ENCODE peak calls at places on chromosome 3, in seven cellular contexts. One of them, this sample, is unnamed.

GRCh38 chr3:193850084-193850619 is 257.1 kb downstream of the OPA1 start:
- DNase-seq in ovary: no peak
- DNase-seq in neural crest cell: no peak
- DNase-seq in fibroblast of the aortic adventitia: no peak
- DNase-seq in H9: no peak
- DNase-seq in foreskin fibroblast: no peak
- DNase-seq in K562: no peak
- DNase-seq in this sample: no peak

GRCh38 chr3:61807865-61808276 is 246.5 kb downstream of the PTPRG start:
- DNase-seq in ovary: no peak
- DNase-seq in neural crest cell: no peak
- DNase-seq in fibroblast of the aortic adventitia: peak; percentile 76
- DNase-seq in H9: no peak
- DNase-seq in foreskin fibroblast: peak; percentile 61
- DNase-seq in K562: no peak
- DNase-seq in this sample: no peak

GRCh38 chr3:126100688-126101301 is 16.9 kb upstream of the SLC41A3 start:
- DNase-seq in ovary: no peak
- DNase-seq in neural crest cell: no peak
- DNase-seq in fibroblast of the aortic adventitia: peak; percentile 41
- DNase-seq in H9: no peak
- DNase-seq in foreskin fibroblast: no peak
- DNase-seq in K562: no peak
- DNase-seq in this sample: no peak

GRCh38 chr3:45572755-45573154 is 21.8 kb upstream of the LIMD1 start:
- DNase-seq in ovary: no peak
- DNase-seq in neural crest cell: no peak
- DNase-seq in fibroblast of the aortic adventitia: no peak
- DNase-seq in H9: peak; percentile 52
- DNase-seq in foreskin fibroblast: no peak
- DNase-seq in K562: no peak
- DNase-seq in this sample: no peak

GRCh38 chr3:33887478-33887877 is 89.0 kb downstream of the PDCD6IP start:
- DNase-seq in ovary: no peak
- DNase-seq in neural crest cell: no peak
- DNase-seq in fibroblast of the aortic adventitia: no peak
- DNase-seq in H9: no peak
- DNase-seq in foreskin fibroblast: no peak
- DNase-seq in K562: no peak
- DNase-seq in this sample: no peak

GRCh38 chr3:159260049-159260662 is 458.3 kb downstream of the MFSD1 start:
- DNase-seq in ovary: no peak
- DNase-seq in neural crest cell: peak; percentile 48
- DNase-seq in fibroblast of the aortic adventitia: peak; percentile 88
- DNase-seq in H9: peak; percentile 31
- DNase-seq in foreskin fibroblast: peak; percentile 88
- DNase-seq in K562: peak; percentile 27
- DNase-seq in this sample: no peak

GRCh38 chr3:180531303-180532278 is 70.4 kb upstream of the TTC14 start:
- DNase-seq in ovary: no peak
- DNase-seq in neural crest cell: no peak
- DNase-seq in fibroblast of the aortic adventitia: no peak
- DNase-seq in H9: no peak
- DNase-seq in foreskin fibroblast: no peak
- DNase-seq in K562: no peak
- DNase-seq in this sample: no peak

GRCh38 chr3:106337116-106337515 is 468.3 kb upstream of the CBLB start:
- DNase-seq in ovary: no peak
- DNase-seq in neural crest cell: no peak
- DNase-seq in fibroblast of the aortic adventitia: no peak
- DNase-seq in H9: no peak
- DNase-seq in foreskin fibroblast: peak; percentile 27
- DNase-seq in K562: no peak
- DNase-seq in this sample: no peak

GRCh38 chr3:14890470-14890869 is 56.9 kb upstream of the NR2C2 start:
- DNase-seq in ovary: no peak
- DNase-seq in neural crest cell: no peak
- DNase-seq in fibroblast of the aortic adventitia: no peak
- DNase-seq in H9: no peak
- DNase-seq in foreskin fibroblast: no peak
- DNase-seq in K562: no peak
- DNase-seq in this sample: no peak

GRCh38 chr3:134600685-134601502 is 49.9 kb downstream of the KY start:
- DNase-seq in ovary: peak; percentile 52
- DNase-seq in neural crest cell: peak; percentile 85
- DNase-seq in fibroblast of the aortic adventitia: peak; percentile 73
- DNase-seq in H9: peak; percentile 73
- DNase-seq in foreskin fibroblast: peak; percentile 90
- DNase-seq in K562: peak; percentile 74
- DNase-seq in this sample: peak; percentile 86

GRCh38 chr3:178810173-178810572 is 261.4 kb downstream of the ZMAT3 start:
- DNase-seq in ovary: no peak
- DNase-seq in neural crest cell: no peak
- DNase-seq in fibroblast of the aortic adventitia: no peak
- DNase-seq in H9: no peak
- DNase-seq in foreskin fibroblast: no peak
- DNase-seq in K562: no peak
- DNase-seq in this sample: no peak

GRCh38 chr3:46701211-46701939 is at the start of gene TMIE:
- DNase-seq in ovary: no peak
- DNase-seq in neural crest cell: no peak
- DNase-seq in fibroblast of the aortic adventitia: no peak
- DNase-seq in H9: no peak
- DNase-seq in foreskin fibroblast: peak; percentile 20
- DNase-seq in K562: peak; percentile 72
- DNase-seq in this sample: no peak

GRCh38 chr3:75272708-75273107 is 391.4 kb upstream of the FRG2C start:
- DNase-seq in ovary: no peak
- DNase-seq in neural crest cell: no peak
- DNase-seq in fibroblast of the aortic adventitia: peak; percentile 59
- DNase-seq in H9: no peak
- DNase-seq in foreskin fibroblast: peak; percentile 75
- DNase-seq in K562: no peak
- DNase-seq in this sample: no peak

GRCh38 chr3:50445919-50446318 is 57.5 kb downstream of the CACNA2D2 start:
- DNase-seq in ovary: no peak
- DNase-seq in neural crest cell: no peak
- DNase-seq in fibroblast of the aortic adventitia: no peak
- DNase-seq in H9: no peak
- DNase-seq in foreskin fibroblast: no peak
- DNase-seq in K562: no peak
- DNase-seq in this sample: no peak

GRCh38 chr3:172260381-172260780 is 187.9 kb downstream of the GHSR start:
- DNase-seq in ovary: no peak
- DNase-seq in neural crest cell: no peak
- DNase-seq in fibroblast of the aortic adventitia: peak; percentile 35
- DNase-seq in H9: no peak
- DNase-seq in foreskin fibroblast: peak; percentile 61
- DNase-seq in K562: no peak
- DNase-seq in this sample: no peak

GRCh38 chr3:127542441-127542952 is 48.0 kb downstream of the TPRA1 start:
- DNase-seq in ovary: no peak
- DNase-seq in neural crest cell: no peak
- DNase-seq in fibroblast of the aortic adventitia: no peak
- DNase-seq in H9: no peak
- DNase-seq in foreskin fibroblast: no peak
- DNase-seq in K562: no peak
- DNase-seq in this sample: no peak

GRCh38 chr3:112628038-112628437 is 12.9 kb downstream of the CCDC80 start:
- DNase-seq in ovary: no peak
- DNase-seq in neural crest cell: no peak
- DNase-seq in fibroblast of the aortic adventitia: no peak
- DNase-seq in H9: no peak
- DNase-seq in foreskin fibroblast: no peak
- DNase-seq in K562: no peak
- DNase-seq in this sample: no peak

GRCh38 chr3:151933224-151933858 is 59.9 kb downstream of the SUCNR1 start:
- DNase-seq in ovary: no peak
- DNase-seq in neural crest cell: no peak
- DNase-seq in fibroblast of the aortic adventitia: peak; percentile 24
- DNase-seq in H9: no peak
- DNase-seq in foreskin fibroblast: peak; percentile 55
- DNase-seq in K562: no peak
- DNase-seq in this sample: no peak

GRCh38 chr3:14716593-14716992 is 41.7 kb downstream of the C3orf20 start:
- DNase-seq in ovary: no peak
- DNase-seq in neural crest cell: no peak
- DNase-seq in fibroblast of the aortic adventitia: peak; percentile 35
- DNase-seq in H9: no peak
- DNase-seq in foreskin fibroblast: no peak
- DNase-seq in K562: no peak
- DNase-seq in this sample: no peak

GRCh38 chr3:116618138-116618537 is 91.4 kb upstream of the TUSC7 start:
- DNase-seq in ovary: no peak
- DNase-seq in neural crest cell: no peak
- DNase-seq in fibroblast of the aortic adventitia: no peak
- DNase-seq in H9: no peak
- DNase-seq in foreskin fibroblast: no peak
- DNase-seq in K562: no peak
- DNase-seq in this sample: no peak

GRCh38 chr3:30596161-30596560 is 10.2 kb upstream of the TGFBR2 start:
- DNase-seq in ovary: no peak
- DNase-seq in neural crest cell: no peak
- DNase-seq in fibroblast of the aortic adventitia: no peak
- DNase-seq in H9: no peak
- DNase-seq in foreskin fibroblast: no peak
- DNase-seq in K562: no peak
- DNase-seq in this sample: no peak

GRCh38 chr3:65914032-65914739 is 124.5 kb downstream of the MAGI1 start:
- DNase-seq in ovary: no peak
- DNase-seq in neural crest cell: no peak
- DNase-seq in fibroblast of the aortic adventitia: no peak
- DNase-seq in H9: no peak
- DNase-seq in foreskin fibroblast: peak; percentile 37
- DNase-seq in K562: no peak
- DNase-seq in this sample: no peak

GRCh38 chr3:171028779-171029232 is 2.3 kb upstream of the SLC2A2 start:
- DNase-seq in ovary: no peak
- DNase-seq in neural crest cell: no peak
- DNase-seq in fibroblast of the aortic adventitia: peak; percentile 97
- DNase-seq in H9: no peak
- DNase-seq in foreskin fibroblast: peak; percentile 93
- DNase-seq in K562: no peak
- DNase-seq in this sample: no peak

GRCh38 chr3:88713233-88713691 is 394.2 kb upstream of the EPHA3 start:
- DNase-seq in ovary: no peak
- DNase-seq in neural crest cell: no peak
- DNase-seq in fibroblast of the aortic adventitia: no peak
- DNase-seq in H9: no peak
- DNase-seq in foreskin fibroblast: peak; percentile 82
- DNase-seq in K562: no peak
- DNase-seq in this sample: no peak

GRCh38 chr3:39273119-39273518 is 6.7 kb downstream of the CX3CR1 start:
- DNase-seq in ovary: no peak
- DNase-seq in neural crest cell: no peak
- DNase-seq in fibroblast of the aortic adventitia: no peak
- DNase-seq in H9: no peak
- DNase-seq in foreskin fibroblast: no peak
- DNase-seq in K562: peak; percentile 31
- DNase-seq in this sample: no peak
- TF ChIP-seq CTCF in ovary: no peak
- TF ChIP-seq CTCF in neural crest cell: no peak
- TF ChIP-seq CTCF in fibroblast of the aortic adventitia: no peak
- TF ChIP-seq CTCF in H9: peak; percentile 47
- TF ChIP-seq CTCF in foreskin fibroblast: no peak
- TF ChIP-seq CTCF in K562: peak; percentile 35
- TF ChIP-seq CTCF in this sample: peak; percentile 52

GRCh38 chr3:36688815-36689214 is 75.5 kb downstream of the DCLK3 start:
- DNase-seq in ovary: no peak
- DNase-seq in neural crest cell: no peak
- DNase-seq in fibroblast of the aortic adventitia: no peak
- DNase-seq in H9: no peak
- DNase-seq in foreskin fibroblast: no peak
- DNase-seq in K562: peak; percentile 3
- DNase-seq in this sample: no peak

GRCh38 chr3:36695113-36695768 is 69.1 kb downstream of the DCLK3 start:
- DNase-seq in ovary: no peak
- DNase-seq in neural crest cell: no peak
- DNase-seq in fibroblast of the aortic adventitia: peak; percentile 53
- DNase-seq in H9: no peak
- DNase-seq in foreskin fibroblast: no peak
- DNase-seq in K562: no peak
- DNase-seq in this sample: no peak

GRCh38 chr3:36693670-36694069 is 70.7 kb downstream of the DCLK3 start:
- DNase-seq in ovary: no peak
- DNase-seq in neural crest cell: no peak
- DNase-seq in fibroblast of the aortic adventitia: no peak
- DNase-seq in H9: no peak
- DNase-seq in foreskin fibroblast: no peak
- DNase-seq in K562: no peak
- DNase-seq in this sample: no peak

DNA sequence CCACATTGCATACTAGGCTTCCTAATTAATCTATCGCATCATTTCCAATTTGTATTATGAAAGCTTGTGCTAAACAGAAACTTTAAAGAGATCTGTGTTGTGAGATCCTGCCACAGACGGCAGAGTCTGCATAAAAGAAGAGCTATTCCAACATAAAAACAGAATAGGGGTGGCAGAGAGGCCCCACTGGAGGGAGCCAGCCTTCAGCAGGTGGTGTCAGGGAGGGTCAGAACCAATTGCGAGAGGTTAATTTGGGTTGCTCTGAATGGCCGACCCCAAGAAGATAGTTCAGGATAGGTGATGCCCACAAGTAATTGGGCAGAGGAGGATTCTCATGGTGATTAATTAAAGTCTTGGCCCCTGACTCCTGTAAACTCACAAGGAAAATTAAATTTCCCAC is 74.8 kb downstream of the DCLK3 start:
- DNase-seq in ovary: no peak
- DNase-seq in neural crest cell: no peak
- DNase-seq in fibroblast of the aortic adventitia: no peak
- DNase-seq in H9: no peak
- DNase-seq in foreskin fibroblast: no peak
- DNase-seq in K562: peak; percentile 3
- DNase-seq in this sample: no peak
- TF ChIP-seq CTCF in ovary: no peak
- TF ChIP-seq CTCF in neural crest cell: no peak
- TF ChIP-seq CTCF in fibroblast of the aortic adventitia: no peak
- TF ChIP-seq CTCF in H9: peak; percentile 23
- TF ChIP-seq CTCF in foreskin fibroblast: no peak
- TF ChIP-seq CTCF in K562: no peak
- TF ChIP-seq CTCF in this sample: no peak

DNA sequence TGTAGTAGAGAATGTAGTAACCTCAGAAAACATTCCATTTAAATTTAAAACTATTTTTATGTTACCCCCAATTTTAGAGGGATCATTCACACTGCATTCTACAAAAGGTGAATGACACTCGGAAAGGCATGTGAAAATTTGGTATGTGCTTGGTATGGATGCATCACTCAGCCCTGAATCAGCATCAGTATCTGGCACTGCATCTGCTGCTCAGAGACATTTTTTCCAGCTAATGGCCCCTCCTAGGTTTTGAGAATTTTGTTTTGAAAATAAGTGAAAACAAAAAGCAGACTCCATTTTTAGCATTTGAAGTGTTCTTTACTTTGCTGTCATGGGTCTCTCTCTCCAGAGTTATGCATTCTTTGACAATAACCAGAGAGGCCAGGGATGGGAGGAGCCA is 15.6 kb upstream of the WWTR1 start:
- DNase-seq in ovary: no peak
- DNase-seq in neural crest cell: no peak
- DNase-seq in fibroblast of the aortic adventitia: peak; percentile 17
- DNase-seq in H9: no peak
- DNase-seq in foreskin fibroblast: peak; percentile 43
- DNase-seq in K562: no peak
- DNase-seq in this sample: no peak
- TF ChIP-seq CTCF in ovary: no peak
- TF ChIP-seq CTCF in neural crest cell: no peak
- TF ChIP-seq CTCF in fibroblast of the aortic adventitia: no peak
- TF ChIP-seq CTCF in H9: no peak
- TF ChIP-seq CTCF in foreskin fibroblast: no peak
- TF ChIP-seq CTCF in K562: no peak
- TF ChIP-seq CTCF in this sample: no peak

GRCh38 chr3:119990888-119991287 is 103.4 kb downstream of the GSK3B start:
- DNase-seq in ovary: no peak
- DNase-seq in neural crest cell: no peak
- DNase-seq in fibroblast of the aortic adventitia: peak; percentile 47
- DNase-seq in H9: no peak
- DNase-seq in foreskin fibroblast: peak; percentile 31
- DNase-seq in K562: no peak
- DNase-seq in this sample: no peak
- TF ChIP-seq CTCF in ovary: no peak
- TF ChIP-seq CTCF in neural crest cell: no peak
- TF ChIP-seq CTCF in fibroblast of the aortic adventitia: no peak
- TF ChIP-seq CTCF in H9: no peak
- TF ChIP-seq CTCF in foreskin fibroblast: no peak
- TF ChIP-seq CTCF in K562: no peak
- TF ChIP-seq CTCF in this sample: no peak

This sample was measured in type B pancreatic cell.